ENCODE peak calls at places on chromosomes 7 and 10, in seven cellular contexts. S, W, R, F, I, C and Y are unnamed samples.
A peak's percentile ranks its signal among the peaks of the same experiment; 100 is the strongest.

GRCh38 chr10:31604141-31604540 is 285.1 kb downstream of the ZEB1 start:
- DNase-seq in I (no peak), R (peak; percentile 52), F (no peak), S (peak; percentile 18), W (no peak), C (peak; percentile 76), Y (no peak)

GRCh38 chr10:97131702-97132101 is 54.1 kb downstream of the SLIT1 start:
- DNase-seq in W (no peak), R (no peak), S (no peak), C (no peak), F (no peak), I (peak; percentile 87), Y (no peak)

GRCh38 chr10:118939216-118940007 is 90.1 kb upstream of the NANOS1 start:
- DNase-seq in W (no peak), C (no peak), S (no peak), R (no peak), I (no peak), F (no peak), Y (no peak)

GRCh38 chr10:23157691-23158369 is 34.3 kb upstream of the PTF1A start:
- DNase-seq in R (peak; percentile 54), S (peak; percentile 39), I (peak; percentile 29), F (peak; percentile 57), C (peak; percentile 24), W (no peak), Y (peak; percentile 34)

GRCh38 chr10:75233444-75234016 is 2.2 kb downstream of the COMTD1 start:
- DNase-seq in W (no peak), I (no peak), C (no peak), S (no peak), F (no peak), R (no peak), Y (peak; percentile 32)

GRCh38 chr7:49775065-49775948 is 1.9 kb downstream of the VWC2 start:
- DNase-seq in S (no peak), C (no peak), W (no peak), F (peak; percentile 31), R (no peak), I (peak; percentile 81), Y (no peak)

GRCh38 chr7:131546583-131547111 is 9.8 kb downstream of the PODXL start:
- DNase-seq in C (no peak), S (no peak), R (no peak), W (peak; percentile 18), I (no peak), F (peak; percentile 86), Y (no peak)

GRCh38 chr7:134547738-134548054 is 1.2 kb upstream of the AKR1B15 start:
- DNase-seq in I (no peak), F (peak; percentile 88), C (peak; percentile 71), S (no peak), W (no peak), R (no peak), Y (no peak)

GRCh38 chr10:88095291-88095721 is 231.9 kb downstream of the PTEN start:
- DNase-seq in S (no peak), F (no peak), C (peak; percentile 77), W (no peak), I (no peak), R (no peak), Y (no peak)

GRCh38 chr10:118953999-118954398 is 75.5 kb upstream of the NANOS1 start:
- DNase-seq in R (no peak), F (no peak), W (no peak), C (no peak), S (no peak), I (no peak), Y (no peak)

GRCh38 chr10:77552252-77552651 is 85.4 kb downstream of the KCNMA1 start:
- DNase-seq in C (no peak), I (no peak), R (no peak), S (no peak), F (no peak), W (no peak), Y (no peak)

GRCh38 chr10:91410638-91411367 is 659 bp downstream of the HECTD2 start:
- DNase-seq in R (no peak), W (no peak), F (peak; percentile 64), S (no peak), I (no peak), C (peak; percentile 10), Y (peak; percentile 12)

GRCh38 chr10:788796-789748 is 99.6 kb upstream of the DIP2C start:
- DNase-seq in F (peak; percentile 87), W (no peak), C (peak; percentile 74), R (no peak), S (no peak), I (peak; percentile 95), Y (peak; percentile 20)